ENCODE peak calls at places on chromosomes 13 and 19, in four cellular contexts. K is IMR-90, A is left lung, E is tibial nerve. M is an unnamed sample.

GRCh38 chr13:39596685-39597084 is 6.3 kb downstream of the LHFPL6 start:
- DNase-seq in K (no peak), E (no peak), A (no peak), M (no peak)

GRCh38 chr19:42422576-42423461 is 4.4 kb downstream of the LIPE start:
- DNase-seq in K (no peak), A (no peak), E (no peak), M (no peak)

GRCh38 chr13:72963762-72964161 is 95.0 kb upstream of the KLF5 start:
- DNase-seq in A (no peak), E (no peak), K (no peak), M (no peak)

GRCh38 chr19:58021541-58022282 is 12.1 kb upstream of the ZSCAN1 start:
- DNase-seq in K (peak; percentile 40), A (no peak), E (no peak), M (peak; percentile 31)

GRCh38 chr19:15544283-15544682 is 36.0 kb downstream of the CYP4F22 start:
- DNase-seq in K (no peak), E (no peak), A (no peak), M (no peak)

GRCh38 chr19:6020972-6021805 is 43.2 kb upstream of the RANBP3 start:
- DNase-seq in A (peak; percentile 41), E (no peak), K (no peak), M (no peak)

GRCh38 chr13:42971670-42972355 is 20.2 kb downstream of the EPSTI1 start:
- DNase-seq in A (no peak), E (no peak), K (peak; percentile 26), M (no peak)

GRCh38 chr13:111131610-111132009 is 16.5 kb downstream of the ARHGEF7 start:
- DNase-seq in K (no peak), E (no peak), A (peak; percentile 28), M (no peak)

GRCh38 chr19:38434549-38435051 is 1.1 kb downstream of the RYR1 start:
- DNase-seq in E (no peak), A (peak; percentile 68), K (no peak), M (no peak)

GRCh38 chr13:73194310-73194709 is 135.5 kb downstream of the KLF5 start:
- DNase-seq in A (no peak), E (no peak), K (no peak), M (no peak)

DNA sequence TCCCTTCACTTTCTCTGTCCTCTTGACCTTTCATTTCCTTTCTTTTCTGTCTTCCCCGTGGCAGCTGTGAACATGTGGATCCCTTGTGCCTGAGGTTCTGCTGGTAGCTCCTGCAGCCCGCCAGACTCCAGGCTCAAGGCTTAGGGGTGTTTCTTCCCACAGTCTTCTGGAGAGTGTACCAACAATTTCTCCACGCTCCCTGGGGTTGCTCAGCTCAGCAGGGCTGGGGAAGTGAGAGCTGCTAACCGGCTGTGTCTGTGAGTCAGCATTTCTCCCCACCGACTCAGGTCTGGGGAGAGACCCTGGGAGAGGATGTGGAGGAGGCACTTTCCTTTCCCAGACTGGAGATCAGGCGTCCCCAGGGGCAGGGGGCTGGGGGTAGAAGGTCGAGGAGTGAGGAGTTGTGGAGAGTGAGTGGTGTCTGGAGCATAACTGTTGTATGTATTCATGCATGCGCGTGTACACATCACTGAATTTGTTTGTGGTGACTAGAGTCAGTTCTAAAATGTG is 193.6 kb downstream of the KCNRG start:
- DNase-seq in A (peak; percentile 83), E (no peak), K (peak; percentile 76), M (peak; percentile 20)
- H3K4me3 ChIP-seq in A (peak overlapping the region; percentile 8), E (peak overlapping the region; percentile 30), K (peak overlapping the region; percentile 1), M (no peak overlapping the region)

GRCh38 chr19:13984875-13985741 is 21.0 kb downstream of the RFX1 start:
- DNase-seq in A (peak; percentile 82), E (no peak), K (no peak), M (no peak)
- H3K4me3 ChIP-seq in A (no peak overlapping the region), E (no peak overlapping the region), K (no peak overlapping the region), M (no peak overlapping the region)

GRCh38 chr19:13022111-13022858 is 27.0 kb downstream of the NFIX start:
- DNase-seq in A (peak; percentile 69), E (no peak), K (peak; percentile 76), M (no peak)
- H3K4me3 ChIP-seq in A (peak overlapping the region; percentile 33), E (peak overlapping the region; percentile 49), K (peak overlapping the region; percentile 55), M (no peak overlapping the region)

DNA sequence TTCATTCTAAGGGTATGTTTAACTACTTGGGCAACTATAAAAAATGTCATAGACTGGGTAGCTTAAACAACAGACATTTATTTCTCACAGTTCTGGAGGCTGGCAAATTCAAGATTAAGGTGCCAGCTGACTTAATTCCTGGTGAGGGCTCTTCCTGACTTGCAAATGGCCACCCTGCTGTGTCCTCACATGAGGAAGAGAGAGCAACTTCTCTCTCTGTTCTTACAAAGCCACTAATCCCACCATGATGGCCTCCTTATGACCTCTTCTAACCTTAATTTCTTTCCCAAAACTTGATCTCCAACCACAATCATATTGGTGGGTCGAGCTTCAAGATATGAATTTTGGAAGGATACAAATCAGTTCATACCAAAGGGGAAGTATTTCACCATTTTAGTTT is 399.0 kb downstream of the DCT start:
- DNase-seq in K (no peak), A (no peak), E (no peak), M (no peak)
- H3K4me3 ChIP-seq in K (no peak overlapping the region), A (no peak overlapping the region), E (no peak overlapping the region), M (no peak overlapping the region)

GRCh38 chr13:40993119-40993518 is 26.0 kb downstream of the ELF1 start:
- DNase-seq in K (no peak), E (no peak), A (no peak), M (no peak)

GRCh38 chr13:40995997-40996396 is 23.1 kb downstream of the ELF1 start:
- DNase-seq in E (no peak), A (no peak), K (no peak), M (no peak)

GRCh38 chr13:40994581-40995230 is 24.4 kb downstream of the ELF1 start:
- DNase-seq in K (no peak), A (no peak), E (no peak), M (no peak)

GRCh38 chr13:40992678-40993077 is 26.4 kb downstream of the ELF1 start:
- DNase-seq in E (no peak), K (no peak), A (no peak), M (no peak)

GRCh38 chr13:40993987-40994386 is 25.1 kb downstream of the ELF1 start:
- DNase-seq in A (no peak), E (no peak), K (no peak), M (no peak)
- H3K4me3 ChIP-seq in A (no peak overlapping the region), E (no peak overlapping the region), K (no peak overlapping the region), M (no peak overlapping the region)

DNA sequence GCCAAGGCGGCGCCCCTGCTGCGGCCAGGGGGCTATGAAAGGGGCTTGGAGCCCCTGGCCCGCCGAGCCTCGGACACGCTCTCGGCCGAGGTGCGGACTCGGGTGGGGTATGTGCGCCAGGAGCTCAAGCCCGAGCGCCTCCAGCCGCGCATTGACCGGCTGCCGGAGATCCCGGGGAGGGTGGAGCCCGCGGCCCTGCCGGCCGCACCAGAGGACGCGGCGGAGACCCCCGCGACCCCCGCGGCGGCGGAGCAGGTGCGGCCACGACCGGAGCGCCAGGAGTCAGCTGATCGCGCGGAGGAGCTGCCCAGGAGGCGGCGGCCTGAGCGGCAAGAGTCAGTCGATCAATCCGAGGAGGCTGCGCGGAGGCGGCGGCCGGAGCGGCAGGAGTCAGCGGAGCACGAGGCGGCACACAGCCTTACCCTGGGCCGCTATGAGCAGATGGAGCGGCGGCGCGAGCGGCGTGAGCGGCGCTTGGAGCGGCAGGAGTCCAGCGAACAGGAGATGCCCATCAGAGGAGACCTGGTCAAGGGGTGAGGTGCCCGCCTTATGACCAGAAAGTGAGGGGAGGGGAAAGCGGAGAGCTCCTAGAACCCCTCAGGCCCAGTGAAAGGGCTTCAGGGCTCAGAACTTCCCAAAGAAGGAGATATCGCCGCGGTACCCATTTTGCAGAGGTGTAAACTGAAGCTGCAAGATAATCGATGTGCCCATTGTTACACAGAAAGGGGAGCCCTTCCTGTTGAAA is 8.8 kb upstream of the SHKBP1 start:
- DNase-seq in A (peak; percentile 77), K (no peak), E (no peak), M (no peak)
- H3K4me3 ChIP-seq in A (peak overlapping the region; percentile 21), K (peak overlapping the region; percentile 50), E (peak overlapping the region; percentile 43), M (no peak overlapping the region)

GRCh38 chr19:11381535-11382369 is 2.4 kb downstream of the EPOR start:
- DNase-seq in K (peak; percentile 88), E (no peak), A (peak; percentile 88), M (peak; percentile 95)

GRCh38 chr19:11383706-11384048 is 437 bp downstream of the EPOR start:
- DNase-seq in E (no peak), A (no peak), K (no peak), M (no peak)

GRCh38 chr19:11384778-11385129 is 640 bp upstream of the EPOR start:
- DNase-seq in E (no peak), A (no peak), K (no peak), M (no peak)

GRCh38 chr19:11380653-11381534 is 3.2 kb downstream of the EPOR start:
- DNase-seq in K (peak; percentile 93), E (peak; percentile 92), A (peak; percentile 94), M (peak; percentile 99)

GRCh38 chr19:11382898-11383705 is 1.0 kb downstream of the EPOR start:
- DNase-seq in K (no peak), A (peak; percentile 94), E (no peak), M (no peak)
- H3K4me3 ChIP-seq in K (peak overlapping the region; percentile 39), A (peak overlapping the region; percentile 51), E (peak overlapping the region; percentile 44), M (peak overlapping the region; percentile 6)